ENCODE peak calls at places on chromosomes 7 and 10, in six cellular contexts. K is CD8-positive, alpha-beta T cell; L is neuronal stem cell; O is pancreas; C is brain microvascular endothelial cell; Z is Peyer's patch. H is an unnamed sample.
A peak's percentile ranks its signal among the peaks of the same experiment; 100 is the strongest.

GRCh38 chr7:84162125-84162524 is 32.5 kb downstream of the SEMA3A start:
- DNase-seq in L (no peak), C (no peak), O (no peak), Z (no peak), K (no peak), H (no peak)

GRCh38 chr7:151432658-151433521 is 7.1 kb downstream of the CRYGN start:
- DNase-seq in O (no peak), L (no peak), Z (no peak), C (no peak), K (peak; percentile 58), H (no peak)

GRCh38 chr10:89269822-89270483 is 18.4 kb upstream of the LIPA start:
- DNase-seq in L (no peak), Z (no peak), K (no peak), O (no peak), C (no peak), H (no peak)

GRCh38 chr7:114086906-114087651 is 168.3 kb upstream of the PPP1R3A start:
- DNase-seq in O (peak; percentile 72), Z (peak; percentile 68), C (peak; percentile 40), K (no peak), L (peak; percentile 18), H (no peak)

GRCh38 chr10:28569506-28570159 is 36.7 kb downstream of the WAC start:
- DNase-seq in L (no peak), Z (no peak), K (no peak), C (peak; percentile 30), O (no peak), H (no peak)

GRCh38 chr10:109933984-109934565 is 10.8 kb upstream of the XPNPEP1 start:
- DNase-seq in C (no peak), Z (no peak), O (no peak), K (peak; percentile 78), L (no peak), H (no peak)

GRCh38 chr10:6086375-6087233 is 2.2 kb upstream of the RBM17 start:
- DNase-seq in O (peak; percentile 90), L (peak; percentile 62), Z (peak; percentile 89), C (peak; percentile 83), K (peak; percentile 86), H (peak; percentile 50)

GRCh38 chr7:50562126-50562525 is 3.1 kb downstream of the DDC start:
- DNase-seq in O (no peak), Z (no peak), C (no peak), L (no peak), K (no peak), H (no peak)

GRCh38 chr7:149873074-149873967 is 448 bp upstream of the ATP6V0E2 start:
- DNase-seq in O (peak; percentile 97), K (peak; percentile 90), L (peak; percentile 92), C (peak; percentile 91), Z (peak; percentile 94), H (peak; percentile 67)

GRCh38 chr7:39651262-39651661 is 27.9 kb downstream of the RALA start:
- DNase-seq in O (no peak), Z (no peak), C (peak; percentile 9), K (no peak), L (no peak), H (no peak)

GRCh38 chr10:43574035-43574892 is at the start of gene ZNF239:
- DNase-seq in O (peak; percentile 92), C (peak; percentile 84), Z (peak; percentile 87), K (peak; percentile 81), L (peak; percentile 58), H (peak; percentile 25)

GRCh38 chr7:158863611-158864506 is 7.5 kb downstream of the DYNC2I1 start:
- DNase-seq in C (peak; percentile 70), O (peak; percentile 66), L (no peak), K (peak; percentile 42), Z (peak; percentile 91), H (peak; percentile 17)

GRCh38 chr7:85750454-85750949 is 563.6 kb upstream of the SEMA3D start:
- DNase-seq in C (peak; percentile 35), Z (no peak), L (peak; percentile 47), K (no peak), O (peak; percentile 64), H (no peak)

GRCh38 chr7:84647797-84648762 is 453.5 kb upstream of the SEMA3A start:
- DNase-seq in C (peak; percentile 74), Z (no peak), O (no peak), K (no peak), L (no peak), H (no peak)

GRCh38 chr7:5442757-5443305 is 19.2 kb upstream of the TNRC18 start:
- DNase-seq in C (no peak), O (no peak), K (no peak), L (no peak), Z (no peak), H (no peak)

GRCh38 chr10:88196298-88196697 is 332.9 kb downstream of the PTEN start:
- DNase-seq in O (no peak), L (no peak), Z (no peak), K (no peak), C (no peak), H (no peak)

GRCh38 chr7:73449422-73449821 is 15.8 kb downstream of the FZD9 start:
- DNase-seq in L (no peak), Z (no peak), C (no peak), K (no peak), O (no peak), H (no peak)

GRCh38 chr7:93779115-93779514 is 111.4 kb downstream of the TFPI2 start:
- DNase-seq in L (no peak), K (no peak), C (no peak), O (no peak), Z (no peak), H (no peak)

GRCh38 chr7:2805213-2806003 is 38.7 kb downstream of the GNA12 start:
- DNase-seq in L (no peak), Z (no peak), K (no peak), C (no peak), O (no peak), H (no peak)

GRCh38 chr10:125120046-125120710 is 40.2 kb downstream of the CTBP2 start:
- DNase-seq in C (no peak), O (no peak), K (no peak), L (no peak), Z (peak; percentile 56), H (no peak)

GRCh38 chr7:21999896-22000295 is 54.2 kb upstream of the CDCA7L start:
- DNase-seq in K (no peak), Z (no peak), L (no peak), O (no peak), C (peak; percentile 7), H (peak; percentile 7)

GRCh38 chr10:6716521-6716920 is 136.4 kb upstream of the PRKCQ start:
- DNase-seq in L (no peak), C (no peak), K (no peak), Z (no peak), O (no peak), H (no peak)

GRCh38 chr7:55549457-55549856 is 22.8 kb downstream of the VOPP1 start:
- DNase-seq in Z (no peak), C (no peak), K (no peak), L (no peak), O (no peak), H (no peak)

GRCh38 chr10:78963074-78964034 is 105.4 kb upstream of the ZMIZ1 start:
- DNase-seq in C (no peak), L (no peak), Z (no peak), K (no peak), O (no peak), H (no peak)

GRCh38 chr7:104341545-104341944 is 13.1 kb downstream of the LHFPL3 start:
- DNase-seq in O (no peak), K (no peak), Z (no peak), L (peak; percentile 26), C (no peak), H (no peak)

GRCh38 chr10:104317195-104318095 is 20.8 kb downstream of the ITPRIP start:
- DNase-seq in O (peak; percentile 17), K (no peak), L (no peak), Z (no peak), C (peak; percentile 65), H (no peak)

GRCh38 chr10:98340261-98340675 is 72.3 kb upstream of the LOXL4 start:
- DNase-seq in O (no peak), K (no peak), L (no peak), C (no peak), Z (no peak), H (no peak)

GRCh38 chr10:17146888-17147287 is 17.3 kb upstream of the CUBN start:
- DNase-seq in Z (no peak), K (no peak), C (no peak), O (no peak), L (no peak), H (no peak)

GRCh38 chr7:102431617-102432298 is 1.6 kb upstream of the ORAI2 start:
- DNase-seq in O (no peak), Z (no peak), C (no peak), L (no peak), K (peak; percentile 79), H (no peak)

GRCh38 chr7:66267249-66267648 is 62.1 kb downstream of the TPST1 start:
- DNase-seq in Z (no peak), L (no peak), C (peak; percentile 77), K (no peak), O (no peak), H (no peak)
- H3K36me3 ChIP-seq in Z (no peaks in the 10 kb centered on the region), L (peaks cover 2% of the 10 kb centered on the region), C (no peaks in the 10 kb centered on the region), K (no peaks in the 10 kb centered on the region), O (no peaks in the 10 kb centered on the region), H (no peaks in the 10 kb centered on the region)

GRCh38 chr7:47196106-47196630 is 385.7 kb downstream of the TNS3 start:
- DNase-seq in L (no peak), O (no peak), Z (no peak), K (no peak), C (no peak), H (no peak)

GRCh38 chr7:47194516-47194915 is 387.4 kb downstream of the TNS3 start:
- DNase-seq in Z (no peak), K (no peak), C (no peak), O (no peak), L (no peak), H (no peak)

GRCh38 chr7:47197508-47197907 is 384.4 kb downstream of the TNS3 start:
- DNase-seq in K (no peak), Z (no peak), C (no peak), O (no peak), L (no peak), H (no peak)

GRCh38 chr7:47198159-47198558 is 383.8 kb downstream of the TNS3 start:
- DNase-seq in C (no peak), K (no peak), O (no peak), L (no peak), Z (no peak), H (no peak)

DNA sequence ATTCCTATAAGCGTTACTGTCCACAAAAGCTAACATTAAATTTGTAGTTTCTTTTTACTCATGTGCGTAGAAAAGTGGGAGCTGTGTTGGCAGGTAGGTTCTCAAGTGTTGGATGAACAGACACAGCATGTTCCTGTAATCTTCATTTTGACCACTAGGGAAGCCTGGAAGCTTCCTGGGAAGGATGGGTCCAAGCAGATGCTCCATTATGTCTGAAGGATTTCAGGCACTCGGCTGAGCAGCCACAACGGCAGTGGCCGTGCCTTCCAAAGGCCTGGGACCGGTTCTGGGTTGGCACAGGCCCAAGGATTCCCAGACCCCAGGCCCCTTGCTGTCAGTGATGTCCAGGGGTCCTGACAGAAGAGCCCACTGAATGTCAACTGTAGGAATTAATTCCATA is 386.3 kb downstream of the TNS3 start:
- DNase-seq in O (no peak), L (no peak), K (no peak), Z (no peak), C (no peak), H (no peak)
- H3K36me3 ChIP-seq in O (no peaks in the 10 kb centered on the region), L (no peaks in the 10 kb centered on the region), K (no peaks in the 10 kb centered on the region), Z (no peaks in the 10 kb centered on the region), C (no peaks in the 10 kb centered on the region), H (no peaks in the 10 kb centered on the region)

GRCh38 chr10:68334672-68335467 is 2.1 kb upstream of the PBLD start:
- DNase-seq in K (no peak), Z (no peak), C (no peak), O (no peak), L (no peak), H (no peak)
- H3K36me3 ChIP-seq in K (peaks cover 8% of the 10 kb centered on the region), Z (peaks cover 1% of the 10 kb centered on the region), C (peaks cover 22% of the 10 kb centered on the region), O (peaks cover 11% of the 10 kb centered on the region), L (peaks cover 10% of the 10 kb centered on the region), H (peaks cover 38% of the 10 kb centered on the region)

GRCh38 chr10:847868-848267 is 83.6 kb downstream of the LARP4B start:
- DNase-seq in L (no peak), O (no peak), C (no peak), Z (no peak), K (no peak), H (no peak)
- H3K36me3 ChIP-seq in L (peaks cover 8% of the 10 kb centered on the region), O (no peaks in the 10 kb centered on the region), C (peaks cover 8% of the 10 kb centered on the region), Z (no peaks in the 10 kb centered on the region), K (peaks cover 5% of the 10 kb centered on the region), H (peaks cover 14% of the 10 kb centered on the region)